ENCODE peak calls at places on chromosomes 3 and 15, in ten cellular contexts. M is brain microvascular endothelial cell, E is foreskin fibroblast, P is AG09309, Z is GM06990, T is lung, O is sigmoid colon, Y is tibial artery, B is bronchial epithelial cell, A is fibroblast of villous mesenchyme. I is an unnamed sample.
A peak's percentile ranks its signal among the peaks of the same experiment; 100 is the strongest.

GRCh38 chr3:45560270-45561020 is 34.1 kb upstream of the LIMD1 start:
- DNase-seq in O (peak; percentile 95), B (no peak), Y (peak; percentile 88), P (no peak), A (peak; percentile 80), T (no peak), E (no peak), M (no peak), Z (no peak), I (peak; percentile 45)

GRCh38 chr3:173479301-173479700 is 81.8 kb downstream of the NLGN1 start:
- DNase-seq in M (no peak), E (no peak), T (no peak), Y (no peak), B (no peak), P (no peak), Z (no peak), A (no peak), O (no peak), I (no peak)

GRCh38 chr3:158702815-158703481 is 29.3 kb downstream of the RARRES1 start:
- DNase-seq in Z (no peak), E (peak; percentile 66), Y (no peak), B (peak; percentile 47), A (peak; percentile 63), T (no peak), M (peak; percentile 86), P (no peak), O (no peak), I (peak; percentile 79)

GRCh38 chr15:38819343-38819858 is 254.8 kb upstream of the RASGRP1 start:
- DNase-seq in O (no peak), Z (no peak), B (no peak), E (no peak), A (no peak), M (no peak), Y (no peak), P (no peak), T (no peak), I (no peak)

GRCh38 chr3:13313813-13314212 is 106.3 kb downstream of the NUP210 start:
- DNase-seq in O (no peak), T (no peak), B (no peak), A (no peak), P (no peak), M (no peak), Z (no peak), E (no peak), Y (no peak), I (no peak)

GRCh38 chr3:10189557-10190374 is 25.0 kb downstream of the IRAK2 start:
- DNase-seq in Y (peak; percentile 95), B (peak; percentile 95), M (no peak), Z (no peak), A (peak; percentile 82), E (peak; percentile 78), O (peak; percentile 95), P (no peak), T (peak; percentile 78), I (peak; percentile 93)

GRCh38 chr15:90266061-90266431 is 574 bp downstream of the NGRN start:
- DNase-seq in E (peak; percentile 5), M (peak; percentile 20), A (peak; percentile 37), Z (no peak), P (no peak), O (peak; percentile 73), B (peak; percentile 46), Y (peak; percentile 34), T (no peak), I (peak; percentile 27)

GRCh38 chr3:59713971-59714370 is 664.1 kb upstream of the CFAP20DC start:
- DNase-seq in Y (no peak), M (no peak), B (no peak), P (no peak), E (no peak), A (no peak), T (no peak), Z (no peak), O (no peak), I (no peak)

GRCh38 chr15:40280260-40281056 is 2.4 kb downstream of the ANKRD63 start:
- DNase-seq in Z (no peak), A (no peak), P (no peak), T (no peak), M (no peak), Y (no peak), B (no peak), E (no peak), O (no peak), I (no peak)

GRCh38 chr3:110495201-110495927 is 576.3 kb upstream of the NECTIN3 start:
- DNase-seq in P (no peak), A (no peak), B (peak; percentile 37), O (no peak), M (no peak), Y (no peak), T (no peak), Z (no peak), E (no peak), I (no peak)

GRCh38 chr3:122890077-122890484 is 95.2 kb downstream of the SLC49A4 start:
- DNase-seq in P (peak; percentile 7), Y (peak; percentile 61), Z (peak; percentile 32), O (peak; percentile 81), T (peak; percentile 37), E (peak; percentile 29), A (peak; percentile 7), B (peak; percentile 99), M (peak; percentile 18), I (peak; percentile 70)

GRCh38 chr3:157471051-157471450 is 32.2 kb downstream of the VEPH1 start:
- DNase-seq in P (no peak), E (no peak), O (no peak), Z (no peak), M (no peak), Y (no peak), B (no peak), A (no peak), T (no peak), I (peak; percentile 38)

GRCh38 chr3:186194451-186194811 is 85.5 kb upstream of the ETV5 start:
- DNase-seq in Z (no peak), A (no peak), B (no peak), Y (no peak), E (no peak), P (no peak), M (no peak), T (no peak), O (no peak), I (no peak)

GRCh38 chr3:161274691-161275298 is 53.7 kb downstream of the NMD3 start:
- DNase-seq in O (no peak), M (peak; percentile 65), A (peak; percentile 66), E (peak; percentile 23), Z (no peak), B (peak; percentile 59), P (no peak), T (no peak), Y (no peak), I (peak; percentile 68)

GRCh38 chr15:60121845-60122244 is 117.7 kb downstream of the FOXB1 start:
- DNase-seq in P (no peak), T (no peak), Z (peak; percentile 49), A (no peak), B (peak; percentile 5), M (no peak), Y (no peak), O (no peak), E (no peak), I (no peak)

GRCh38 chr15:84961707-84962106 is 19.9 kb upstream of the PDE8A start:
- DNase-seq in Y (no peak), T (no peak), E (no peak), P (no peak), Z (no peak), O (no peak), M (no peak), A (no peak), B (no peak), I (no peak)

GRCh38 chr3:58471025-58471887 is 20.6 kb upstream of the KCTD6 start:
- DNase-seq in E (peak; percentile 80), O (no peak), T (peak; percentile 57), P (peak; percentile 74), Z (no peak), B (peak; percentile 98), Y (no peak), M (peak; percentile 87), A (peak; percentile 96), I (peak; percentile 93)

GRCh38 chr3:11908981-11909698 is 62.5 kb upstream of the TAMM41 start:
- DNase-seq in Z (no peak), B (no peak), O (no peak), T (no peak), A (no peak), P (no peak), E (no peak), Y (no peak), M (no peak), I (no peak)

GRCh38 chr3:123138819-123139517 is 62.8 kb upstream of the SEC22A start:
- DNase-seq in P (no peak), A (peak; percentile 48), Y (no peak), M (no peak), Z (no peak), B (no peak), O (no peak), T (no peak), E (peak; percentile 63), I (no peak)

GRCh38 chr3:194246709-194247349 is 104.3 kb downstream of the CPN2 start:
- DNase-seq in Z (no peak), E (no peak), T (no peak), M (no peak), A (no peak), O (no peak), P (no peak), B (no peak), Y (no peak), I (no peak)
- H3K4me3 ChIP-seq in Z (no peak overlapping the region), E (no peak overlapping the region), T (no peak overlapping the region), M (no peak overlapping the region), A (no peak overlapping the region), O (no peak overlapping the region), P (no peak overlapping the region), B (no peak overlapping the region), Y (no peak overlapping the region), I (no peak overlapping the region)

GRCh38 chr3:85081191-85081895 is 122.6 kb downstream of the CADM2 start:
- DNase-seq in M (no peak), E (peak; percentile 0), T (no peak), Y (no peak), O (no peak), Z (no peak), A (no peak), B (peak; percentile 70), P (no peak), I (peak; percentile 5)
- TF ChIP-seq CTCF in M (no peak), E (no peak), T (no peak), Y (no peak), O (no peak), Z (no peak), A (no peak), B (no peak), P (no peak), I (no peak)

GRCh38 chr3:48926425-48927392 is 8.1 kb downstream of the ARIH2 start:
- DNase-seq in A (peak; percentile 77), E (no peak), O (no peak), Z (no peak), T (no peak), B (peak; percentile 26), M (peak; percentile 22), P (no peak), Y (no peak), I (peak; percentile 53)
- H3K4me3 ChIP-seq in A (no peak overlapping the region), E (no peak overlapping the region), O (no peak overlapping the region), Z (no peak overlapping the region), T (no peak overlapping the region), B (no peak overlapping the region), M (no peak overlapping the region), P (no peak overlapping the region), Y (no peak overlapping the region), I (no peak overlapping the region)

DNA sequence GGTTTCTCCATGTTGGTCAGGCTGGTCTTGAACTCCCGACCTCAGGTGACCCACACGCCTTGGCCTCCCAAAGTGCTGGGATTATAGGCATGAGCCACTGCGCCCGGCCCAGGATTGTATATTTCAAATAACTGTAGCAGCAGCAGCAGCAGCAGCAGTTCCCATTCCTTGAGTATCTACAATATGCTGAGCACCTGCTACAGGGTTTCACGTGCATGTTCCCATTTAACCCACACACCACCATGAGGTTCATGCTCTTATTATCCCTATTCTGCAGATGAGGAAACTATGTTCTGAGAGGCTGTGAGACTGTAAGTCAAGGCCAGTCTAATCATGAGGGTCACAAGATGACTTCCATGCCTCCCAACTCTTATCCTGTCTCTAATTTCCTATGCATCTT is 30.9 kb upstream of the FOXP1 start:
- DNase-seq in E (no peak), Y (no peak), P (no peak), B (no peak), O (no peak), Z (no peak), T (no peak), M (no peak), A (no peak), I (no peak)
- TF ChIP-seq CTCF in E (no peak), Y (no peak), P (no peak), B (no peak), O (no peak), Z (no peak), T (no peak), M (no peak), A (no peak), I (no peak)

I was measured in cardiac fibroblast.